ENCODE peak calls at places on chromosomes 3 and 15, in ten cellular contexts. One of them, this sample, is unnamed.

GRCh38 chr3:136836511-136837156 is 17.7 kb downstream of the SLC35G2 start:
- DNase-seq in right lobe of liver: no peak
- DNase-seq in HCT116: no peak
- DNase-seq in esophagus muscularis mucosa: no peak
- DNase-seq in breast epithelium: no peak
- DNase-seq in IMR-90: no peak
- DNase-seq in adrenal gland: no peak
- DNase-seq in H54: no peak
- DNase-seq in NB4: no peak
- DNase-seq in uterus: no peak
- DNase-seq in this sample: no peak

GRCh38 chr3:64267774-64268604 is 42.7 kb upstream of the PRICKLE2 start:
- DNase-seq in right lobe of liver: peak; percentile 42
- DNase-seq in breast epithelium: peak; percentile 63
- DNase-seq in H54: peak; percentile 59
- DNase-seq in HCT116: no peak
- DNase-seq in esophagus muscularis mucosa: peak; percentile 93
- DNase-seq in adrenal gland: peak; percentile 58
- DNase-seq in NB4: no peak
- DNase-seq in uterus: peak; percentile 78
- DNase-seq in IMR-90: peak; percentile 68
- DNase-seq in this sample: no peak

GRCh38 chr3:104127830-104128229 is 1238.9 kb upstream of the ALCAM start:
- DNase-seq in H54: no peak
- DNase-seq in HCT116: no peak
- DNase-seq in esophagus muscularis mucosa: no peak
- DNase-seq in uterus: no peak
- DNase-seq in IMR-90: no peak
- DNase-seq in adrenal gland: no peak
- DNase-seq in right lobe of liver: no peak
- DNase-seq in NB4: no peak
- DNase-seq in breast epithelium: no peak
- DNase-seq in this sample: no peak

GRCh38 chr3:126399348-126399730 is 4.6 kb downstream of the CFAP100 start:
- DNase-seq in breast epithelium: no peak
- DNase-seq in IMR-90: no peak
- DNase-seq in right lobe of liver: no peak
- DNase-seq in adrenal gland: no peak
- DNase-seq in H54: no peak
- DNase-seq in uterus: no peak
- DNase-seq in esophagus muscularis mucosa: no peak
- DNase-seq in NB4: peak; percentile 52
- DNase-seq in HCT116: no peak
- DNase-seq in this sample: no peak

GRCh38 chr15:49521802-49522201 is 98.8 kb downstream of the FGF7 start:
- DNase-seq in breast epithelium: no peak
- DNase-seq in HCT116: peak; percentile 6
- DNase-seq in IMR-90: peak; percentile 33
- DNase-seq in NB4: peak; percentile 1
- DNase-seq in uterus: no peak
- DNase-seq in right lobe of liver: no peak
- DNase-seq in H54: no peak
- DNase-seq in esophagus muscularis mucosa: no peak
- DNase-seq in adrenal gland: no peak
- DNase-seq in this sample: peak; percentile 50

GRCh38 chr15:33722005-33722672 is 246.2 kb upstream of the CHRM5 start:
- DNase-seq in NB4: peak; percentile 53
- DNase-seq in esophagus muscularis mucosa: no peak
- DNase-seq in uterus: no peak
- DNase-seq in adrenal gland: no peak
- DNase-seq in HCT116: no peak
- DNase-seq in right lobe of liver: no peak
- DNase-seq in IMR-90: peak; percentile 77
- DNase-seq in H54: no peak
- DNase-seq in breast epithelium: no peak
- DNase-seq in this sample: peak; percentile 23

GRCh38 chr3:195302436-195302835 is 31.5 kb upstream of the XXYLT1 start:
- DNase-seq in right lobe of liver: no peak
- DNase-seq in breast epithelium: no peak
- DNase-seq in HCT116: no peak
- DNase-seq in NB4: no peak
- DNase-seq in H54: no peak
- DNase-seq in uterus: no peak
- DNase-seq in esophagus muscularis mucosa: no peak
- DNase-seq in adrenal gland: no peak
- DNase-seq in IMR-90: peak; percentile 69
- DNase-seq in this sample: no peak

GRCh38 chr15:44501768-44502366 is 35.1 kb upstream of the EIF3J start:
- DNase-seq in NB4: peak; percentile 61
- DNase-seq in breast epithelium: no peak
- DNase-seq in right lobe of liver: no peak
- DNase-seq in HCT116: peak; percentile 4
- DNase-seq in uterus: no peak
- DNase-seq in H54: no peak
- DNase-seq in IMR-90: peak; percentile 66
- DNase-seq in esophagus muscularis mucosa: no peak
- DNase-seq in adrenal gland: no peak
- DNase-seq in this sample: peak; percentile 48

GRCh38 chr15:78000089-78000926 is 77.2 kb downstream of the TBC1D2B start:
- DNase-seq in uterus: peak; percentile 51
- DNase-seq in esophagus muscularis mucosa: no peak
- DNase-seq in HCT116: peak; percentile 81
- DNase-seq in H54: peak; percentile 55
- DNase-seq in adrenal gland: peak; percentile 91
- DNase-seq in breast epithelium: no peak
- DNase-seq in IMR-90: peak; percentile 39
- DNase-seq in right lobe of liver: peak; percentile 93
- DNase-seq in NB4: peak; percentile 78
- DNase-seq in this sample: peak; percentile 79

GRCh38 chr3:166575166-166575565 is 737.9 kb upstream of the BCHE start:
- DNase-seq in right lobe of liver: no peak
- DNase-seq in H54: no peak
- DNase-seq in adrenal gland: no peak
- DNase-seq in HCT116: no peak
- DNase-seq in IMR-90: no peak
- DNase-seq in uterus: no peak
- DNase-seq in breast epithelium: no peak
- DNase-seq in NB4: no peak
- DNase-seq in esophagus muscularis mucosa: no peak
- DNase-seq in this sample: no peak

GRCh38 chr3:45904931-45905330 is 18.6 kb downstream of the CCR9 start:
- DNase-seq in right lobe of liver: no peak
- DNase-seq in uterus: no peak
- DNase-seq in adrenal gland: no peak
- DNase-seq in H54: no peak
- DNase-seq in IMR-90: no peak
- DNase-seq in breast epithelium: no peak
- DNase-seq in NB4: no peak
- DNase-seq in esophagus muscularis mucosa: no peak
- DNase-seq in HCT116: no peak
- DNase-seq in this sample: no peak
- TF ChIP-seq POLR2A in right lobe of liver: no peak
- TF ChIP-seq POLR2A in uterus: no peak
- TF ChIP-seq POLR2A in adrenal gland: no peak
- TF ChIP-seq POLR2A in H54: no peak
- TF ChIP-seq POLR2A in IMR-90: no peak
- TF ChIP-seq POLR2A in breast epithelium: no peak
- TF ChIP-seq POLR2A in NB4: no peak
- TF ChIP-seq POLR2A in esophagus muscularis mucosa: no peak
- TF ChIP-seq POLR2A in HCT116: no peak
- TF ChIP-seq POLR2A in this sample: no peak

GRCh38 chr3:171160326-171160725 is 133.8 kb upstream of the SLC2A2 start:
- DNase-seq in esophagus muscularis mucosa: no peak
- DNase-seq in adrenal gland: no peak
- DNase-seq in right lobe of liver: no peak
- DNase-seq in uterus: no peak
- DNase-seq in breast epithelium: no peak
- DNase-seq in H54: no peak
- DNase-seq in IMR-90: no peak
- DNase-seq in HCT116: no peak
- DNase-seq in NB4: peak; percentile 38
- DNase-seq in this sample: peak; percentile 52
- TF ChIP-seq POLR2A in esophagus muscularis mucosa: no peak
- TF ChIP-seq POLR2A in adrenal gland: no peak
- TF ChIP-seq POLR2A in right lobe of liver: no peak
- TF ChIP-seq POLR2A in uterus: no peak
- TF ChIP-seq POLR2A in breast epithelium: no peak
- TF ChIP-seq POLR2A in H54: no peak
- TF ChIP-seq POLR2A in IMR-90: no peak
- TF ChIP-seq POLR2A in HCT116: no peak
- TF ChIP-seq POLR2A in NB4: no peak
- TF ChIP-seq POLR2A in this sample: no peak

GRCh38 chr3:197297476-197298340 is 704 bp downstream of the DLG1 start:
- DNase-seq in esophagus muscularis mucosa: peak; percentile 96
- DNase-seq in IMR-90: peak; percentile 82
- DNase-seq in right lobe of liver: peak; percentile 91
- DNase-seq in uterus: peak; percentile 87
- DNase-seq in adrenal gland: peak; percentile 89
- DNase-seq in HCT116: peak; percentile 68
- DNase-seq in NB4: peak; percentile 94
- DNase-seq in H54: peak; percentile 86
- DNase-seq in breast epithelium: peak; percentile 85
- DNase-seq in this sample: peak; percentile 93
- TF ChIP-seq POLR2A in esophagus muscularis mucosa: no peak
- TF ChIP-seq POLR2A in IMR-90: peak; percentile 30
- TF ChIP-seq POLR2A in right lobe of liver: no peak
- TF ChIP-seq POLR2A in uterus: peak; percentile 20
- TF ChIP-seq POLR2A in adrenal gland: peak; percentile 11
- TF ChIP-seq POLR2A in HCT116: no peak
- TF ChIP-seq POLR2A in NB4: no peak
- TF ChIP-seq POLR2A in H54: peak; percentile 39
- TF ChIP-seq POLR2A in breast epithelium: no peak
- TF ChIP-seq POLR2A in this sample: no peak

DNA sequence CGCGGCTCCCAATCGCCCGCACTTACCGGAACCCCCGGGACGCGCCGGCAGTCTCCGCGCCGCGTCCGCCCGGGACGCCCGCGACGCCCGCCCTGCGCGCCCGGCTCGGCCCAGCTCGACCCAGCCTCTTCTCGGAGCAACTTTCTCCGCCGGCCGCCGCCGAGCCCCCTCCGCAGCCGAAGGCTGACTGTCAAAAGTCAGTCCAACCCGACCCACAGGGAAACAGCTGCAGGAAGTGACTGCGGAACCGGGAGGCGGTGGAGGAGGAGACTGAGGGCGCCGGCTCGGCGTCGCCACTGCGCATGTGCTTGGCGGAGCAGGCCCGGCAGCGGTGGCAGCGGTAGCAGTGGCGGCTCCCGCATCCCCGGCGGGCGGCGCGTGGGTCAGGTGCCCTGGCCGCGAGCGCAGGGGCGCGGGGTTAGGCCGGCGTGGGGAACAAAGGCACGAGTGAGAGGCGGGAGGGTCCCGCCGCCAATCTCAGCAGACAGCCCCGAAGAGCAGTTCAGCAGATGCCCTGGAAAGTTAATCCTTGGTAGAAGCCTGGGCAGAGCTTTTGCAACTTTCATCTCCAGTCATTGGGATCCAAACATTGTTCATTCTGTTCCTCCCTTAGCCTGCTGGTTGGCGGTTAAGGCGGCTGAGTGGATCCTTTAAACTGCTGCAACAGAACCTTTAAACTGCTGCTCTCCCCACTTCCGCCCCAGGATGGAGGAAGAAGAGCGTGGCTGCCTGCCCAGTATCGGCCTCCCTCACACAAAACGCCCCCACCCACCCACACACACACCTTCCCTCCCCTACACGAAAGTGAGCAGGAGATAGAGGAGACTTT is at the start of gene ZMAT3:
- DNase-seq in adrenal gland: peak; percentile 86
- DNase-seq in uterus: peak; percentile 85
- DNase-seq in right lobe of liver: peak; percentile 91
- DNase-seq in NB4: peak; percentile 79
- DNase-seq in esophagus muscularis mucosa: peak; percentile 94
- DNase-seq in IMR-90: peak; percentile 82
- DNase-seq in HCT116: peak; percentile 34
- DNase-seq in breast epithelium: peak; percentile 65
- DNase-seq in H54: peak; percentile 90
- DNase-seq in this sample: peak; percentile 86
- TF ChIP-seq POLR2A in adrenal gland: peak; percentile 76
- TF ChIP-seq POLR2A in uterus: peak; percentile 61
- TF ChIP-seq POLR2A in right lobe of liver: peak; percentile 84
- TF ChIP-seq POLR2A in NB4: peak; percentile 77
- TF ChIP-seq POLR2A in esophagus muscularis mucosa: no peak
- TF ChIP-seq POLR2A in IMR-90: peak; percentile 75
- TF ChIP-seq POLR2A in HCT116: peak; percentile 76
- TF ChIP-seq POLR2A in breast epithelium: no peak
- TF ChIP-seq POLR2A in H54: peak; percentile 96
- TF ChIP-seq POLR2A in this sample: peak; percentile 84